ENCODE peak calls at places on chromosomes 11 and 22, in four cellular contexts. One of them, this sample, is unnamed.

GRCh38 chr11:134945993-134946392 is 534.0 kb upstream of the B3GAT1 start:
- DNase-seq in H9: peak; percentile 58
- DNase-seq in mesenchymal stem cell: no peak
- DNase-seq in H1: no peak
- DNase-seq in this sample: no peak

GRCh38 chr11:68542617-68543016 is 82.1 kb downstream of the PPP6R3 start:
- DNase-seq in H9: no peak
- DNase-seq in mesenchymal stem cell: peak; percentile 84
- DNase-seq in H1: no peak
- DNase-seq in this sample: no peak

GRCh38 chr11:77515483-77515882 is 41.6 kb upstream of the PAK1 start:
- DNase-seq in H9: no peak
- DNase-seq in mesenchymal stem cell: no peak
- DNase-seq in H1: no peak
- DNase-seq in this sample: no peak

GRCh38 chr11:19393941-19394340 is 153.2 kb upstream of the E2F8 start:
- DNase-seq in H9: no peak
- DNase-seq in mesenchymal stem cell: peak; percentile 67
- DNase-seq in H1: no peak
- DNase-seq in this sample: no peak

GRCh38 chr22:44697423-44698179 is 4.4 kb upstream of the PRR5 start:
- DNase-seq in H9: peak; percentile 87
- DNase-seq in mesenchymal stem cell: peak; percentile 64
- DNase-seq in H1: peak; percentile 75
- DNase-seq in this sample: peak; percentile 72

GRCh38 chr11:84498016-84498415 is 1129.1 kb downstream of the DLG2 start:
- DNase-seq in H9: no peak
- DNase-seq in mesenchymal stem cell: peak; percentile 4
- DNase-seq in H1: no peak
- DNase-seq in this sample: no peak

GRCh38 chr11:11463397-11463796 is 110.3 kb upstream of the CSNK2A3 start:
- DNase-seq in H9: no peak
- DNase-seq in mesenchymal stem cell: peak; percentile 73
- DNase-seq in H1: no peak
- DNase-seq in this sample: no peak

GRCh38 chr22:29225422-29226090 is 19.9 kb downstream of the EMID1 start:
- DNase-seq in H9: no peak
- DNase-seq in mesenchymal stem cell: peak; percentile 73
- DNase-seq in H1: no peak
- DNase-seq in this sample: no peak

GRCh38 chr11:122721964-122722266 is 66.4 kb downstream of the UBASH3B start:
- DNase-seq in H9: no peak
- DNase-seq in mesenchymal stem cell: peak; percentile 84
- DNase-seq in H1: no peak
- DNase-seq in this sample: no peak

GRCh38 chr11:32023370-32023964 is 67.4 kb upstream of the RCN1 start:
- DNase-seq in H9: no peak
- DNase-seq in mesenchymal stem cell: no peak
- DNase-seq in H1: no peak
- DNase-seq in this sample: no peak

GRCh38 chr11:61022311-61023085 is 51.0 kb downstream of the CD6 start:
- DNase-seq in H9: no peak
- DNase-seq in mesenchymal stem cell: no peak
- DNase-seq in H1: no peak
- DNase-seq in this sample: no peak

GRCh38 chr22:39325392-39325932 is 6.0 kb upstream of the RPL3 start:
- DNase-seq in H9: no peak
- DNase-seq in mesenchymal stem cell: peak; percentile 26
- DNase-seq in H1: no peak
- DNase-seq in this sample: no peak

GRCh38 chr22:50308597-50308935 is 1.1 kb upstream of the PLXNB2 start:
- DNase-seq in H9: peak; percentile 71
- DNase-seq in mesenchymal stem cell: peak; percentile 86
- DNase-seq in H1: no peak
- DNase-seq in this sample: no peak
- H2BK12ac ChIP-seq in H9: no peak overlapping the region
- H2BK12ac ChIP-seq in mesenchymal stem cell: peak overlapping the region; percentile 100
- H2BK12ac ChIP-seq in H1: no peak overlapping the region
- H2BK12ac ChIP-seq in this sample: peak overlapping the region; percentile 99

DNA sequence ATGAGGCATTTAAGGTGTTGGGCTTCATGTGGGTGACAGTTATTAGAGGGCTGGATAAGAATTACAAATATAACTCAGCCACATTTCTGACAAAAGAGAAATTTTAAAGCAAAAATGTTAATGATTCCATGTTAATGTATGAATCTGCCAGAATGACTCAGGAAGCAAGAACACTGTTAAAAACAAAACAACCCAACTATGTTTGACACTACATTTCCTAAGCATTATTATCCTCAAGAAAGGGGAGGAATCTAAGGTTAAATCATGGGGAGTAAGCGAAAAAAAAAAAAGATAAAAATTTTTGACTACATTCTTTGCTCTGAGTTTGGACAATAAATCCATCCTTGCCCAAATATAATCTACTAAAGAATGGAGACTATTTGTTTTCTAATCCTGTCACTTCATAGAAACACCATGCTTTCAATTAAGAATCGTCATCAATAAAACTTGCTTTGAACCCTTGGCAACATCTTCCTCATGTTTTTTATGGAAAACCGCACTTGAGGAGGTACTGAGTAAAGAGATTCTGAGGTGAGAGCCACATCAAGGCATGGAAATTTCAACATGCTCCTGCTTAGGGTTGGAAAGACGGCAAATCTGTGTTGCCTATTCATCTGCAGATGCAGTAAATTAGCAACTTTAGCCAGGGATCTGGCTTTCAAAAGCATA is 9.8 kb downstream of the MAML2 start:
- DNase-seq in H9: no peak
- DNase-seq in mesenchymal stem cell: no peak
- DNase-seq in H1: no peak
- DNase-seq in this sample: no peak
- H2BK15ac ChIP-seq in H9: no peak overlapping the region
- H2BK15ac ChIP-seq in mesenchymal stem cell: no peak overlapping the region
- H2BK15ac ChIP-seq in H1: no peak overlapping the region
- H2BK15ac ChIP-seq in this sample: no peak overlapping the region

GRCh38 chr11:131464024-131464423 is 93.6 kb downstream of the NTM start:
- DNase-seq in H9: no peak
- DNase-seq in mesenchymal stem cell: no peak
- DNase-seq in H1: no peak
- DNase-seq in this sample: no peak
- H2BK12ac ChIP-seq in H9: no peak overlapping the region
- H2BK12ac ChIP-seq in mesenchymal stem cell: no peak overlapping the region
- H2BK12ac ChIP-seq in H1: no peak overlapping the region
- H2BK12ac ChIP-seq in this sample: no peak overlapping the region

GRCh38 chr11:133122260-133122659 is 410.0 kb downstream of the OPCML start:
- DNase-seq in H9: no peak
- DNase-seq in mesenchymal stem cell: no peak
- DNase-seq in H1: no peak
- DNase-seq in this sample: no peak
- H2BK15ac ChIP-seq in H9: no peak overlapping the region
- H2BK15ac ChIP-seq in mesenchymal stem cell: no peak overlapping the region
- H2BK15ac ChIP-seq in H1: no peak overlapping the region
- H2BK15ac ChIP-seq in this sample: no peak overlapping the region

GRCh38 chr11:129636926-129637325 is 178.7 kb upstream of the TMEM45B start:
- DNase-seq in H9: no peak
- DNase-seq in mesenchymal stem cell: peak; percentile 13
- DNase-seq in H1: no peak
- DNase-seq in this sample: no peak
- H2BK12ac ChIP-seq in H9: no peak overlapping the region
- H2BK12ac ChIP-seq in mesenchymal stem cell: no peak overlapping the region
- H2BK12ac ChIP-seq in H1: no peak overlapping the region
- H2BK12ac ChIP-seq in this sample: no peak overlapping the region

GRCh38 chr11:30595929-30596328 is 9.8 kb upstream of the MPPED2 start:
- DNase-seq in H9: no peak
- DNase-seq in mesenchymal stem cell: no peak
- DNase-seq in H1: no peak
- DNase-seq in this sample: no peak
- H2BK15ac ChIP-seq in H9: no peak overlapping the region
- H2BK15ac ChIP-seq in mesenchymal stem cell: no peak overlapping the region
- H2BK15ac ChIP-seq in H1: no peak overlapping the region
- H2BK15ac ChIP-seq in this sample: no peak overlapping the region

GRCh38 chr22:50281957-50282356 is 11.8 kb upstream of the MAPK11 start:
- DNase-seq in H9: no peak
- DNase-seq in mesenchymal stem cell: no peak
- DNase-seq in H1: no peak
- DNase-seq in this sample: no peak
- H2BK12ac ChIP-seq in H9: no peak overlapping the region
- H2BK12ac ChIP-seq in mesenchymal stem cell: no peak overlapping the region
- H2BK12ac ChIP-seq in H1: no peak overlapping the region
- H2BK12ac ChIP-seq in this sample: no peak overlapping the region

DNA sequence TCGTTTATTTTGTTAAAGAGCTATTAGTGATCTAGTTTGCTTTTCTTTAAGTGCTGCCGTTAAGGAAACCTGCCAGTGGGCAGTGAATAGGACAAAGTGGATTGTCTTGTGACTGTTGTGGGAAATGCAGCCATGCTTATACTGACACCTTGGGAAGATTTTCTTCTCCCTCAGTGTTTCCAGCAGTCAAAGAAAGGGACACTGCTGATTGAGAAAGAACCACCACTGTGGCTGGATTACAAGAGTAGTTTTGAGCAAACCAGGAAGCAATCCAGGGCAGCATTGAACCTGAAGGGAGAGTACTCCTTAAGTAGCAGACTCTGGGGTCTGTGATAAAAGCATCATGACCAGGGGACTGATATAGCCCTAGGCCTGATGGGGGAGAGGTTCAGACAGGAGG is 167.9 kb downstream of the C11orf91 start:
- DNase-seq in H9: no peak
- DNase-seq in mesenchymal stem cell: peak; percentile 10
- DNase-seq in H1: no peak
- DNase-seq in this sample: no peak
- H2BK15ac ChIP-seq in H9: no peak overlapping the region
- H2BK15ac ChIP-seq in mesenchymal stem cell: no peak overlapping the region
- H2BK15ac ChIP-seq in H1: no peak overlapping the region
- H2BK15ac ChIP-seq in this sample: no peak overlapping the region